ENCODE peak calls at places on chromosome 20, in nine cellular contexts. X is lung; O is GDM1; B is EL; Q is NCI-H146; F is activated T-helper 1 cell treated with anti-CD3 and anti-CD28 coated beads, Interleukin-12 subunit alpha, Interleukin-12 subunit beta, Interleukin-2, Interleukin-4 antibody, amounts not matched to agents 30 ng/mL and 10 ng/mL and 1 ng/mL, durations not matched to agents 14 hours and 24 hours and 36 hours; N is PC-9; P is Calu3; K is AG09309. U is an unnamed sample.

GRCh38 chr20:38918172-38918571 is 8.0 kb upstream of the FAM83D start:
- DNase-seq in X (no peak), O (no peak), K (no peak), B (no peak), F (no peak), Q (no peak), P (no peak), N (peak), U (no peak)

GRCh38 chr20:50308513-50309279 is 118.1 kb downstream of the CEBPB start:
- DNase-seq in X (peak), P (peak), Q (no peak), F (no peak), K (peak), N (peak), O (no peak), B (peak), U (peak)

GRCh38 chr20:24378651-24379050 is 90.8 kb upstream of the SYNDIG1 start:
- DNase-seq in N (no peak), B (no peak), X (no peak), Q (no peak), O (no peak), K (no peak), F (no peak), P (no peak), U (no peak)

GRCh38 chr20:61936701-61937131 is 129.0 kb downstream of the TAF4 start:
- DNase-seq in P (no peak), X (no peak), K (no peak), B (no peak), F (no peak), N (no peak), O (no peak), Q (no peak), U (no peak)

GRCh38 chr20:57973886-57974285 is 254.6 kb downstream of the ANKRD60 start:
- DNase-seq in N (no peak), B (no peak), K (no peak), X (no peak), O (no peak), Q (no peak), F (no peak), P (no peak), U (no peak)

GRCh38 chr20:38875170-38875993 is 50.8 kb upstream of the FAM83D start:
- DNase-seq in K (no peak), F (peak), X (no peak), Q (peak), N (peak), B (no peak), O (peak), P (no peak), U (no peak)

GRCh38 chr20:47765715-47766594 is 19.3 kb downstream of the SULF2 start:
- DNase-seq in B (no peak), Q (no peak), N (no peak), K (no peak), O (no peak), P (no peak), X (no peak), F (no peak), U (no peak)

GRCh38 chr20:6966721-6967120 is 199.2 kb downstream of the BMP2 start:
- DNase-seq in Q (no peak), N (no peak), K (no peak), O (no peak), F (no peak), P (no peak), X (no peak), B (no peak), U (no peak)

GRCh38 chr20:61939691-61940360 is 125.9 kb downstream of the TAF4 start:
- DNase-seq in Q (no peak), X (no peak), O (no peak), B (no peak), P (no peak), F (no peak), N (no peak), K (no peak), U (no peak)

GRCh38 chr20:32485770-32486248 is 99.3 kb downstream of the NOL4L start:
- DNase-seq in B (no peak), O (no peak), X (no peak), P (no peak), F (no peak), N (no peak), Q (no peak), K (no peak), U (no peak)

GRCh38 chr20:35181731-35182130 is 9.9 kb downstream of the PROCR start:
- DNase-seq in K (peak), O (no peak), X (no peak), B (no peak), Q (no peak), F (no peak), P (no peak), N (no peak), U (no peak)

GRCh38 chr20:25011261-25011660 is 18.7 kb upstream of the APMAP start:
- DNase-seq in X (no peak), O (no peak), Q (no peak), N (no peak), B (no peak), K (no peak), P (no peak), F (no peak), U (no peak)

GRCh38 chr20:33811763-33812672 is 870 bp downstream of the CHMP4B start:
- DNase-seq in O (no peak), Q (peak), F (peak), N (peak), K (peak), B (peak), P (peak), X (peak), U (peak)

GRCh38 chr20:57379263-57379647 is 11.9 kb upstream of the RBM38 start:
- DNase-seq in B (no peak), Q (no peak), X (no peak), N (no peak), P (no peak), K (no peak), F (no peak), O (no peak), U (no peak)

GRCh38 chr20:56433880-56434255 is 21.8 kb downstream of the CASS4 start:
- DNase-seq in X (no peak), B (peak), Q (no peak), P (no peak), K (peak), N (no peak), O (no peak), F (no peak), U (no peak)

GRCh38 chr20:61801065-61801360 is 264.7 kb downstream of the TAF4 start:
- DNase-seq in Q (no peak), B (no peak), X (no peak), O (no peak), K (no peak), F (no peak), N (no peak), P (no peak), U (no peak)

GRCh38 chr20:46363874-46364669 is 42.3 kb downstream of the ELMO2 start:
- DNase-seq in B (peak), N (peak), X (peak), O (peak), K (peak), F (peak), Q (peak), P (peak), U (peak)

GRCh38 chr20:9220874-9221547 is 152.1 kb downstream of the PLCB4 start:
- DNase-seq in Q (no peak), O (no peak), P (no peak), N (no peak), F (no peak), B (peak), K (peak), X (no peak), U (no peak)

GRCh38 chr20:4661191-4661590 is 60.5 kb upstream of the PRND start:
- DNase-seq in P (no peak), X (no peak), Q (no peak), K (no peak), O (no peak), F (no peak), N (no peak), B (no peak), U (no peak)

GRCh38 chr20:53146201-53146891 is 174.2 kb downstream of the TSHZ2 start:
- DNase-seq in N (no peak), F (no peak), O (no peak), X (no peak), P (no peak), B (no peak), K (no peak), Q (no peak), U (no peak)

GRCh38 chr20:37359836-37360235 is 13.9 kb downstream of the SRC start:
- DNase-seq in F (no peak), K (no peak), P (no peak), O (no peak), B (no peak), Q (no peak), N (no peak), X (no peak), U (peak)